ENCODE peak calls at places on chromosomes 16 and 17, in ten cellular contexts. B is fibroblast of lung; S is tibial nerve; J is Karpas-422; Q is activated gamma-delta T cell; N is A549; H is dorsolateral prefrontal cortex; L is pons; D is stimulated activated CD4-positive, alpha-beta T cell treated with anti-CD3 and anti-CD28 coated beads, Interleukin-2, amount 100 ng/mL, for 24 hours; C is NCI-H1436. A is an unnamed sample.

GRCh38 chr16:66953462-66954096 is 7.5 kb upstream of the CES3 start:
- DNase-seq in B (no peak), S (no peak), J (no peak), Q (no peak), N (no peak), H (no peak), L (no peak), D (no peak), C (no peak), A (no peak)

GRCh38 chr17:35931794-35932419 is 1.3 kb upstream of the RDM1 start:
- DNase-seq in B (peak; percentile 12), S (no peak), J (no peak), Q (no peak), N (no peak), H (no peak), L (peak; percentile 35), D (no peak), C (no peak), A (no peak)

GRCh38 chr17:41655611-41656111 is 31.3 kb upstream of the KRT17 start:
- DNase-seq in B (no peak), S (peak; percentile 29), J (no peak), Q (no peak), N (no peak), H (no peak), L (no peak), D (no peak), C (no peak), A (peak; percentile 89)

GRCh38 chr17:47615766-47616424 is 33.8 kb upstream of the KPNB1 start:
- DNase-seq in B (peak; percentile 71), S (no peak), J (peak; percentile 87), Q (no peak), N (peak; percentile 41), H (no peak), L (peak; percentile 59), D (no peak), C (peak; percentile 65), A (no peak)

GRCh38 chr16:6027733-6028132 is 930.1 kb upstream of the EEF2KMT start:
- DNase-seq in B (no peak), S (no peak), J (no peak), Q (no peak), N (no peak), H (no peak), L (no peak), D (no peak), C (no peak), A (no peak)

GRCh38 chr16:86899757-86900156 is 321.4 kb downstream of the FOXL1 start:
- DNase-seq in B (peak; percentile 26), S (no peak), J (no peak), Q (no peak), N (no peak), H (no peak), L (no peak), D (no peak), C (no peak), A (no peak)

GRCh38 chr17:39872700-39873099 is 4.7 kb downstream of the ZPBP2 start:
- DNase-seq in B (peak; percentile 33), S (no peak), J (peak; percentile 80), Q (no peak), N (no peak), H (no peak), L (no peak), D (no peak), C (peak; percentile 0), A (no peak)

GRCh38 chr17:42251115-42251514 is 25.1 kb downstream of the STAT5B start:
- DNase-seq in B (peak; percentile 48), S (no peak), J (peak; percentile 39), Q (no peak), N (peak; percentile 62), H (no peak), L (no peak), D (no peak), C (no peak), A (no peak)

GRCh38 chr17:82596316-82596715 is 51.9 kb downstream of the WDR45B start:
- DNase-seq in B (no peak), S (no peak), J (no peak), Q (no peak), N (no peak), H (no peak), L (no peak), D (no peak), C (no peak), A (no peak)

GRCh38 chr16:4285167-4285566 is 12.3 kb upstream of the TFAP4 start:
- DNase-seq in B (no peak), S (no peak), J (no peak), Q (no peak), N (no peak), H (no peak), L (no peak), D (no peak), C (no peak), A (no peak)

GRCh38 chr16:66605177-66605999 is 884 bp downstream of the CMTM3 start:
- DNase-seq in B (peak; percentile 18), S (no peak), J (no peak), Q (peak; percentile 38), N (peak; percentile 23), H (no peak), L (no peak), D (peak; percentile 44), C (no peak), A (peak; percentile 48)

GRCh38 chr16:78608305-78608776 is 508.9 kb downstream of the WWOX start:
- DNase-seq in B (no peak), S (no peak), J (no peak), Q (no peak), N (no peak), H (no peak), L (no peak), D (no peak), C (no peak), A (no peak)

GRCh38 chr17:81516439-81516838 is 3.8 kb upstream of the ACTG1 start:
- DNase-seq in B (no peak), S (no peak), J (no peak), Q (no peak), N (no peak), H (no peak), L (no peak), D (no peak), C (no peak), A (peak; percentile 49)

GRCh38 chr17:7023576-7024401 is 939 bp downstream of the BCL6B start:
- DNase-seq in B (peak; percentile 84), S (peak; percentile 87), J (peak; percentile 80), Q (peak; percentile 97), N (peak; percentile 99), H (peak; percentile 84), L (peak; percentile 59), D (peak; percentile 92), C (no peak), A (peak; percentile 96)

GRCh38 chr17:79790805-79791353 is 6.0 kb downstream of the CBX8 start:
- DNase-seq in B (no peak), S (no peak), J (no peak), Q (no peak), N (no peak), H (no peak), L (no peak), D (no peak), C (no peak), A (peak; percentile 80)

GRCh38 chr16:81469183-81469677 is 24.6 kb downstream of the CMIP start:
- DNase-seq in B (no peak), S (no peak), J (no peak), Q (no peak), N (no peak), H (no peak), L (no peak), D (no peak), C (no peak), A (no peak)

GRCh38 chr17:11221721-11222120 is 19.3 kb upstream of the SHISA6 start:
- DNase-seq in B (no peak), S (no peak), J (no peak), Q (no peak), N (no peak), H (no peak), L (no peak), D (no peak), C (no peak), A (no peak)

GRCh38 chr17:64091571-64091970 is 38.4 kb downstream of the ERN1 start:
- DNase-seq in B (no peak), S (no peak), J (no peak), Q (no peak), N (no peak), H (no peak), L (no peak), D (no peak), C (no peak), A (no peak)

GRCh38 chr17:78664476-78665384 is 87.5 kb upstream of the DNAH17 start:
- DNase-seq in B (peak; percentile 37), S (no peak), J (no peak), Q (no peak), N (no peak), H (peak; percentile 29), L (peak; percentile 29), D (no peak), C (peak; percentile 21), A (no peak)

GRCh38 chr17:80970044-80970761 is 21.4 kb upstream of the CHMP6 start:
- DNase-seq in B (peak; percentile 27), S (no peak), J (peak; percentile 70), Q (no peak), N (peak; percentile 75), H (peak; percentile 68), L (no peak), D (peak; percentile 65), C (peak; percentile 22), A (peak; percentile 65)

GRCh38 chr16:58459344-58460218 is 40.4 kb upstream of the NDRG4 start:
- DNase-seq in B (peak; percentile 4), S (no peak), J (no peak), Q (no peak), N (peak; percentile 68), H (peak; percentile 75), L (no peak), D (peak; percentile 55), C (no peak), A (no peak)

GRCh38 chr17:3796110-3796821 is 4.7 kb downstream of the ITGAE start:
- DNase-seq in B (no peak), S (no peak), J (no peak), Q (peak; percentile 59), N (no peak), H (no peak), L (no peak), D (peak; percentile 69), C (no peak), A (peak; percentile 56)

GRCh38 chr16:10992797-10993196 is 48.4 kb downstream of the CLEC16A start:
- DNase-seq in B (peak; percentile 93), S (no peak), J (no peak), Q (no peak), N (peak; percentile 62), H (no peak), L (no peak), D (peak; percentile 36), C (no peak), A (no peak)

GRCh38 chr17:42513686-42514085 is 22.4 kb upstream of the NAGLU start:
- DNase-seq in B (no peak), S (no peak), J (no peak), Q (no peak), N (no peak), H (no peak), L (no peak), D (no peak), C (no peak), A (no peak)

GRCh38 chr17:30954046-30954805 is 16.6 kb upstream of the RNF135 start:
- DNase-seq in B (no peak), S (no peak), J (no peak), Q (no peak), N (no peak), H (no peak), L (peak; percentile 81), D (no peak), C (no peak), A (peak; percentile 36)

GRCh38 chr17:76121932-76122383 is 18.4 kb upstream of the EXOC7 start:
- DNase-seq in B (no peak), S (no peak), J (no peak), Q (no peak), N (no peak), H (no peak), L (no peak), D (no peak), C (no peak), A (peak; percentile 85)

GRCh38 chr17:37025847-37026533 is 77.2 kb downstream of the AATF start:
- DNase-seq in B (no peak), S (no peak), J (no peak), Q (no peak), N (no peak), H (no peak), L (no peak), D (no peak), C (no peak), A (no peak)

GRCh38 chr17:49108318-49108717 is 24.3 kb upstream of the B4GALNT2 start:
- DNase-seq in B (peak; percentile 26), S (no peak), J (no peak), Q (no peak), N (peak; percentile 62), H (no peak), L (peak; percentile 36), D (no peak), C (no peak), A (no peak)

A was measured in upper lobe of left lung.